ENCODE peak calls at places on chromosomes 16 and 17, in eight cellular contexts. Y is gastrocnemius medialis; D is bronchial epithelial cell; O is retinal pigment epithelial cell; Z is left ventricle myocardium inferior; A is CD8-positive, alpha-beta T cell; U is astrocyte; X is AG04450. W is an unnamed sample.

GRCh38 chr17:77466140-77466539 is 325.4 kb downstream of the SEC14L1 start:
- DNase-seq in Y (no peak), D (no peak), O (no peak), Z (no peak), A (no peak), U (no peak), X (no peak), W (no peak)

GRCh38 chr17:63446218-63446980 is at the start of gene CYB561:
- DNase-seq in Y (peak), D (peak), O (no peak), Z (peak), A (peak), U (peak), X (no peak), W (peak)

GRCh38 chr17:30599424-30600061 is 122.3 kb downstream of the GOSR1 start:
- DNase-seq in Y (no peak), D (no peak), O (no peak), Z (no peak), A (no peak), U (no peak), X (no peak), W (no peak)

GRCh38 chr17:47810901-47811635 is 10.5 kb downstream of the OSBPL7 start:
- DNase-seq in Y (no peak), D (no peak), O (no peak), Z (no peak), A (no peak), U (no peak), X (no peak), W (no peak)

GRCh38 chr17:72561680-72562079 is 440.9 kb downstream of the SOX9 start:
- DNase-seq in Y (no peak), D (no peak), O (no peak), Z (no peak), A (no peak), U (no peak), X (no peak), W (no peak)

GRCh38 chr16:55668337-55669281 is 12.8 kb downstream of the SLC6A2 start:
- DNase-seq in Y (peak), D (peak), O (no peak), Z (no peak), A (no peak), U (peak), X (no peak), W (peak)

GRCh38 chr17:73493212-73493814 is 150.9 kb downstream of the SDK2 start:
- DNase-seq in Y (no peak), D (no peak), O (no peak), Z (no peak), A (no peak), U (no peak), X (no peak), W (peak)

GRCh38 chr17:81322271-81323082 is 27.4 kb upstream of the SLC38A10 start:
- DNase-seq in Y (no peak), D (no peak), O (no peak), Z (no peak), A (peak), U (no peak), X (no peak), W (peak)

GRCh38 chr17:50207792-50208567 is 6.5 kb upstream of the COL1A1 start:
- DNase-seq in Y (no peak), D (no peak), O (no peak), Z (no peak), A (no peak), U (no peak), X (no peak), W (no peak)

GRCh38 chr16:28096974-28097373 is 33.5 kb upstream of the GSG1L start:
- DNase-seq in Y (no peak), D (no peak), O (no peak), Z (no peak), A (no peak), U (no peak), X (no peak), W (no peak)

GRCh38 chr16:75111514-75112280 is 4.9 kb downstream of the LDHD start:
- DNase-seq in Y (no peak), D (no peak), O (no peak), Z (no peak), A (no peak), U (no peak), X (no peak), W (no peak)

GRCh38 chr17:69500911-69501429 is 86.5 kb downstream of the MAP2K6 start:
- DNase-seq in Y (peak), D (no peak), O (no peak), Z (no peak), A (no peak), U (no peak), X (no peak), W (no peak)

GRCh38 chr17:65121368-65121767 is 15.8 kb upstream of the RGS9 start:
- DNase-seq in Y (no peak), D (no peak), O (no peak), Z (no peak), A (no peak), U (no peak), X (no peak), W (no peak)

GRCh38 chr17:77737442-77738265 is 220.8 kb upstream of the TNRC6C start:
- DNase-seq in Y (no peak), D (no peak), O (no peak), Z (no peak), A (peak), U (no peak), X (no peak), W (no peak)

GRCh38 chr17:64411999-64412771 is 21.5 kb upstream of the PECAM1 start:
- DNase-seq in Y (peak), D (no peak), O (peak), Z (peak), A (no peak), U (peak), X (no peak), W (peak)

GRCh38 chr16:4194661-4195060 is 47.2 kb downstream of the SRL start:
- DNase-seq in Y (no peak), D (no peak), O (no peak), Z (no peak), A (no peak), U (no peak), X (no peak), W (no peak)

GRCh38 chr16:79608976-79609375 is 8.4 kb upstream of the MAF start:
- DNase-seq in Y (no peak), D (no peak), O (no peak), Z (no peak), A (no peak), U (no peak), X (no peak), W (no peak)

GRCh38 chr17:17819561-17819995 is 17.2 kb downstream of the SREBF1 start:
- DNase-seq in Y (peak), D (peak), O (peak), Z (peak), A (peak), U (peak), X (peak), W (peak)

GRCh38 chr17:4492762-4493561 is 5.7 kb upstream of the SPNS2 start:
- DNase-seq in Y (no peak), D (peak), O (no peak), Z (no peak), A (peak), U (peak), X (no peak), W (peak)

DNA sequence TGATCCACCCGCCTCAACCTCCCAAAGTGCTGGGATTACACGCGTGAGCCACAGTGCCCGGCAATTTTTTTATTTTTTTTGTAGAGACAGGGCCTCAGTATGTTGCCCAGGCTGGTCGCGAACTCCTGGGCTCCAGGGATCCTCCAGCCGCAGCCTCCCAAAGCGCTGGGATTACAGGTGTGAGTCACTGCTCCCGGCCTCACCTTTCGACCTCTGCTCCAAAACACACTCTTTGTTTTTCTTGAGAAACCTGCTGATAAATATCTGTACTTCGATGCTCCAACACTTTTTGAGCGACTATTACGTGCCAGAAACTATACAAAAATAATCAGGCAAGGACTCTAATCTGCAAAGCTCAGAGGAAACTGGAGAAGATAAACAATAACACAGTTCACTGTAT is 1.0 kb downstream of the MED1 start:
- DNase-seq in Y (no peak), D (no peak), O (no peak), Z (no peak), A (no peak), U (no peak), X (no peak), W (no peak)
- H3K4me3 ChIP-seq in Y (peak), D (peak), O (peak), Z (peak), A (no peak), U (peak), X (peak), W (peak)

GRCh38 chr16:66947302-66948033 is 12.2 kb downstream of the CES2 start:
- DNase-seq in Y (peak), D (peak), O (no peak), Z (peak), A (peak), U (peak), X (peak), W (peak)
- TF ChIP-seq CTCF in Y (peak), D (peak), O (peak), Z (peak), A (peak), U (peak), X (peak), W (peak)

DNA sequence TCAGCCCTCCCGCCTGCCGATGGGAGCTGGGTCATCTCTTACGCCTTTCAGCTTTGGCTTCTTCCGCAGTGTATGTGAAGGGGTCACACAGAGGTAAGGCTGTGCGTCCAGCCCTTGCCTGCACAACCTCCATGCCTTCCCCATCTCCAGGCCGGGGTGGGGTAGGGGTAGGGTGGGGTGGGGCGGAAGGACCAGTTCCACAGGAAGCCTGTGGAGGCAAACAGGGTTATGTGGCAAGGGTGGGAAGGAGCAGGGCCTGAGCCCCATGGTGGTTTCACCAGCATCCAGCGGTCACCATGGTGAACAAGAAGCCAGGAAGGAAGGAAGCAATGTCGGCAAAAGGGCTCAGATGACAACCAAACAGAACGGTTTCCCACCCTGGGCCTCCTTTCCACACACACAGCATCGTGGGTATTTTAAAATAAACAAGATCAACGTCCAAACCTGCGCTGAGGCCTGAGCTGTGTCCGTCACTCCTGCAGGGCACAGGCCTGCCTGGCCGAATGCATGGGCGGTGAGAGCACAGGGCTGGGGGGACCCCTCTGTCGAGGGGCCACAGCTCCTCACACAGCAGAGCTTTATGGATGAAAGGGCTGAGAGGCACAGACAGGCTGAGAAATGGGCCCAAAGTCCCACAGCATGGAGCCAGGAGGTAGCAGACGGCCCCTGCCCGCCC is 80.5 kb downstream of the ZNF778 start:
- DNase-seq in Y (no peak), D (no peak), O (no peak), Z (no peak), A (no peak), U (no peak), X (no peak), W (peak)
- H3K4me3 ChIP-seq in Y (no peak), D (no peak), O (no peak), Z (no peak), A (no peak), U (no peak), X (no peak), W (no peak)

GRCh38 chr17:11264183-11264871 is 23.3 kb downstream of the SHISA6 start:
- DNase-seq in Y (no peak), D (peak), O (no peak), Z (no peak), A (no peak), U (no peak), X (no peak), W (no peak)
- TF ChIP-seq CTCF in Y (peak), D (no peak), O (peak), Z (no peak), A (no peak), U (no peak), X (no peak), W (no peak)

W was measured in epithelial cell of esophagus.